ENCODE peak calls at places on chromosomes 2 and 18, in nine cellular contexts. D, I, A, K, V, G, J, Z and R are unnamed samples.

GRCh38 chr2:207135801-207136457 is 29.8 kb downstream of the KLF7 start:
- DNase-seq in D (no peak), I (no peak), A (no peak), K (no peak), V (no peak), G (no peak), J (no peak), Z (no peak), R (no peak)

GRCh38 chr2:201235865-201236811 is 24.2 kb upstream of the CASP8 start:
- DNase-seq in D (peak), I (peak), A (peak), K (peak), V (no peak), G (peak), J (peak), Z (peak), R (peak)

GRCh38 chr2:166344286-166345113 is 31.2 kb downstream of the SCN9A start:
- DNase-seq in D (no peak), I (no peak), A (peak), K (no peak), V (no peak), G (no peak), J (peak), Z (peak), R (no peak)

GRCh38 chr2:219832904-219833303 is 205.5 kb downstream of the SLC4A3 start:
- DNase-seq in D (no peak), I (no peak), A (no peak), K (no peak), V (no peak), G (no peak), J (no peak), Z (no peak), R (no peak)

GRCh38 chr2:182666674-182667320 is 49.3 kb upstream of the DNAJC10 start:
- DNase-seq in D (no peak), I (no peak), A (no peak), K (peak), V (no peak), G (no peak), J (no peak), Z (peak), R (no peak)

GRCh38 chr2:85397925-85398331 is 12.2 kb downstream of the CAPG start:
- DNase-seq in D (no peak), I (no peak), A (no peak), K (no peak), V (no peak), G (no peak), J (no peak), Z (no peak), R (no peak)

GRCh38 chr2:197847666-197848401 is 43.4 kb downstream of the PLCL1 start:
- DNase-seq in D (no peak), I (no peak), A (no peak), K (no peak), V (no peak), G (no peak), J (no peak), Z (no peak), R (no peak)

GRCh38 chr2:171957061-171957460 is 34.8 kb downstream of the HAT1 start:
- DNase-seq in D (no peak), I (no peak), A (no peak), K (peak), V (no peak), G (no peak), J (peak), Z (no peak), R (no peak)

GRCh38 chr2:27262379-27263286 is at the start of gene SLC30A3:
- DNase-seq in D (peak), I (peak), A (no peak), K (no peak), V (peak), G (peak), J (no peak), Z (no peak), R (peak)

GRCh38 chr2:113964436-113964835 is 74.5 kb downstream of the ACTR3 start:
- DNase-seq in D (no peak), I (no peak), A (no peak), K (no peak), V (no peak), G (no peak), J (no peak), Z (no peak), R (no peak)

GRCh38 chr2:239957681-239958181 is 67.4 kb downstream of the NDUFA10 start:
- DNase-seq in D (no peak), I (no peak), A (no peak), K (no peak), V (no peak), G (no peak), J (no peak), Z (no peak), R (no peak)

GRCh38 chr18:22432672-22433137 is 15.0 kb upstream of the CTAGE1 start:
- DNase-seq in D (no peak), I (no peak), A (peak), K (peak), V (no peak), G (peak), J (peak), Z (peak), R (no peak)

GRCh38 chr18:45723921-45724320 is at the start of gene SLC14A1:
- DNase-seq in D (no peak), I (peak), A (no peak), K (no peak), V (no peak), G (no peak), J (no peak), Z (no peak), R (no peak)

GRCh38 chr18:13524054-13524453 is 202.3 kb downstream of the FAM210A start:
- DNase-seq in D (no peak), I (peak), A (no peak), K (no peak), V (no peak), G (no peak), J (no peak), Z (no peak), R (no peak)

GRCh38 chr18:7221424-7222155 is 9.3 kb upstream of the LRRC30 start:
- DNase-seq in D (no peak), I (peak), A (peak), K (peak), V (no peak), G (no peak), J (peak), Z (peak), R (peak)

GRCh38 chr2:239003933-239004636 is 156.2 kb downstream of the TWIST2 start:
- DNase-seq in D (no peak), I (peak), A (no peak), K (no peak), V (no peak), G (no peak), J (no peak), Z (no peak), R (no peak)

GRCh38 chr18:56083097-56083865 is 495.3 kb upstream of the TCF4 start:
- DNase-seq in D (no peak), I (peak), A (peak), K (no peak), V (no peak), G (no peak), J (no peak), Z (peak), R (no peak)

GRCh38 chr18:13696961-13697360 is 29.4 kb downstream of the FAM210A start:
- DNase-seq in D (no peak), I (no peak), A (no peak), K (no peak), V (no peak), G (no peak), J (no peak), Z (peak), R (no peak)

GRCh38 chr2:143890799-143891198 is 629.1 kb downstream of the ZEB2 start:
- DNase-seq in D (no peak), I (no peak), A (no peak), K (no peak), V (no peak), G (no peak), J (no peak), Z (no peak), R (no peak)

GRCh38 chr2:148730085-148730484 is 85.5 kb downstream of the EPC2 start:
- DNase-seq in D (no peak), I (no peak), A (no peak), K (no peak), V (no peak), G (no peak), J (no peak), Z (peak), R (no peak)

GRCh38 chr2:207473203-207473865 is 56.4 kb upstream of the CREB1 start:
- DNase-seq in D (no peak), I (peak), A (peak), K (peak), V (no peak), G (no peak), J (peak), Z (peak), R (peak)

GRCh38 chr2:105934467-105934866 is 189.8 kb downstream of the NCK2 start:
- DNase-seq in D (no peak), I (no peak), A (no peak), K (no peak), V (no peak), G (peak), J (no peak), Z (no peak), R (peak)

GRCh38 chr2:34936089-34936488 is 1337.0 kb upstream of the FAM98A start:
- DNase-seq in D (no peak), I (no peak), A (no peak), K (no peak), V (no peak), G (no peak), J (no peak), Z (no peak), R (no peak)

GRCh38 chr18:13377496-13377895 is 158.9 kb downstream of the LDLRAD4 start:
- DNase-seq in D (no peak), I (peak), A (no peak), K (no peak), V (no peak), G (peak), J (no peak), Z (peak), R (no peak)

GRCh38 chr2:240423788-240424191 is 11.7 kb upstream of the GPC1 start:
- DNase-seq in D (peak), I (peak), A (no peak), K (no peak), V (no peak), G (no peak), J (no peak), Z (no peak), R (no peak)

GRCh38 chr2:222448806-222449205 is 24.5 kb downstream of the SGPP2 start:
- DNase-seq in D (no peak), I (no peak), A (peak), K (peak), V (no peak), G (no peak), J (no peak), Z (peak), R (no peak)

GRCh38 chr18:6624271-6624670 is 105.2 kb upstream of the ARHGAP28 start:
- DNase-seq in D (no peak), I (no peak), A (no peak), K (peak), V (no peak), G (no peak), J (peak), Z (peak), R (no peak)

GRCh38 chr18:8389391-8390340 is 219.6 kb upstream of the RAB12 start:
- DNase-seq in D (peak), I (peak), A (peak), K (peak), V (peak), G (no peak), J (peak), Z (peak), R (peak)

GRCh38 chr18:71321319-71321718 is 1032.5 kb downstream of the SOCS6 start:
- DNase-seq in D (no peak), I (no peak), A (no peak), K (no peak), V (no peak), G (no peak), J (no peak), Z (no peak), R (no peak)

GRCh38 chr2:110747522-110748488 is 15.4 kb downstream of the ACOXL start:
- DNase-seq in D (no peak), I (no peak), A (no peak), K (no peak), V (no peak), G (no peak), J (no peak), Z (no peak), R (no peak)

GRCh38 chr2:39547811-39548719 is 111.0 kb upstream of the MAP4K3 start:
- DNase-seq in D (no peak), I (no peak), A (no peak), K (peak), V (no peak), G (no peak), J (no peak), Z (peak), R (no peak)

GRCh38 chr18:52313213-52313612 is 26.8 kb upstream of the DCC start:
- DNase-seq in D (no peak), I (no peak), A (no peak), K (no peak), V (no peak), G (no peak), J (no peak), Z (no peak), R (no peak)

GRCh38 chr2:54763636-54764291 is 40.3 kb downstream of the EML6 start:
- DNase-seq in D (no peak), I (peak), A (no peak), K (peak), V (no peak), G (no peak), J (no peak), Z (no peak), R (no peak)

GRCh38 chr18:51110073-51110797 is 80.2 kb downstream of the SMAD4 start:
- DNase-seq in D (peak), I (peak), A (no peak), K (peak), V (peak), G (peak), J (no peak), Z (peak), R (peak)

GRCh38 chr2:113160962-113161361 is 12.8 kb upstream of the PSD4 start:
- DNase-seq in D (no peak), I (no peak), A (no peak), K (no peak), V (no peak), G (no peak), J (no peak), Z (no peak), R (no peak)

GRCh38 chr2:53740170-53740569 is 27.4 kb upstream of the CHAC2 start:
- DNase-seq in D (no peak), I (no peak), A (peak), K (peak), V (no peak), G (no peak), J (no peak), Z (peak), R (no peak)

GRCh38 chr18:61569176-61569892 is 236.1 kb downstream of the CDH20 start:
- DNase-seq in D (no peak), I (no peak), A (peak), K (peak), V (no peak), G (no peak), J (peak), Z (peak), R (no peak)

GRCh38 chr18:62755946-62756345 is 40.6 kb downstream of the PHLPP1 start:
- DNase-seq in D (no peak), I (no peak), A (no peak), K (no peak), V (no peak), G (no peak), J (no peak), Z (no peak), R (no peak)

DNA sequence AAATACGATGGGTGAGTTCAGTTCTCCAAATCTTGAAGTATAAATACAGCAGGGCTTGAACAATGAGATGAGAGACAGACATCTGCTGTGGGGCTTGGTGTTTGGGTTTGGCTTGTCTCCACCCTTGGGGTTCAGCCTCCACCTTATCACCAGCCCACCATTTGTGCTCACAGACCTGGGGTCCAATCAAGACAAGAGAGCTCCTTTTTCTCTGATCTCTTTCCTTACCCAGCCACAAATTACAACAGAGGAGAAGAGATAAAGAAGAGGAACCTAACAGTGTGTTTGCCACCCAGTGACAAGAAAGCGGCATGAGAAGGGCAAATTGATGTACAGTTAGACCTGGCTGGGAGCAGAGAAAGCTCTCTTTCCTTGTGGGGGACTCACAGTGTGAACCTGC is 204.5 kb upstream of the CXCR4 start:
- DNase-seq in D (no peak), I (no peak), A (no peak), K (no peak), V (no peak), G (no peak), J (no peak), Z (no peak), R (no peak)
- TF ChIP-seq CTCF in D (no peak), I (no peak), A (no peak), K (no peak), V (no peak), G (no peak), J (no peak), Z (no peak), R (no peak)

GRCh38 chr2:78465707-78466106 is 559.8 kb upstream of the REG3G start:
- DNase-seq in D (no peak), I (no peak), A (no peak), K (peak), V (no peak), G (no peak), J (no peak), Z (no peak), R (no peak)
- TF ChIP-seq CTCF in D (no peak), I (peak), A (no peak), K (no peak), V (no peak), G (no peak), J (no peak), Z (no peak), R (no peak)

GRCh38 chr2:63594622-63595021 is 5.9 kb downstream of the MDH1 start:
- DNase-seq in D (no peak), I (no peak), A (no peak), K (no peak), V (no peak), G (no peak), J (no peak), Z (no peak), R (no peak)
- TF ChIP-seq CTCF in D (no peak), I (peak), A (no peak), K (no peak), V (no peak), G (peak), J (no peak), Z (no peak), R (no peak)

DNA sequence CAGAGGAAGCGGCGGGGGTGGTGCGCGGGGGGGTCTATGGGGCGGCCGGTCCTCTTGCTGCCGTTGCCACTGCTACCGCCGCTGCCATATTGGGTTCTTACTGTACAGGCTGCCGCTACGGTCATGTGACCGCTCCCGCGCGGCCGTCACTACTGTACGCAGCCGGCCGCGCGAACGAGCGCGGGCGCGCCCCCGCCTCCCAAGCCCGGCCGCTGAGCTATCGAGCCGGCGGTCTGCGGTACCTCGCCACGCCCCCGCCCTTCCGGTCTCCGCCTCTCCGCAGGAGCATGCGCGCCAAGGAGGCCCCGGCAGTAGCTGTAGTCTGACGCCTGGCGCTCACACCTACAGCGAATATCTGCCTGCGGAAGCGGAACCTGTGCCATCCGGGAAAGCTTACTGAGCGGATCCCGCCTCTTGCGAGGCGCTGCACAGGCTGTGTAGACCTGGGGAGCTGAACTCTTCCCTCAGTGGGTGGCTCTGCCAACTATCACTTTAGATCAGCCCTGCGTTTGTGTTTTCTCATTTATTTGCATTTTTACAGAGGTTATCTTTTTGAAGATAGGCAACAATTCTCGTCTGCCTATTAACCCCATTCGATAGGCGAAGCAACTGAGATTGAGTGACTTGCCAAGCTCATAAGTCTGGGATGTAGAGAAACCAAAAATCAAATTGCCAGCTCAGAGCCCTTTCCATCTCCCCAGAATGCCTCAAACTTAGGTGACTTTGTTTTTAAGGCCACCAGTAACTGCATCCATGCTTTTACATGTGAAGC is at the start of gene ASXL2:
- DNase-seq in D (peak), I (peak), A (peak), K (peak), V (peak), G (peak), J (peak), Z (peak), R (peak)
- TF ChIP-seq CTCF in D (no peak), I (no peak), A (no peak), K (no peak), V (peak), G (peak), J (no peak), Z (peak), R (no peak)

GRCh38 chr2:69012310-69013122 is 463 bp upstream of the ANTXR1 start:
- DNase-seq in D (peak), I (no peak), A (peak), K (peak), V (peak), G (peak), J (no peak), Z (peak), R (peak)
- TF ChIP-seq CTCF in D (peak), I (peak), A (peak), K (peak), V (peak), G (peak), J (peak), Z (peak), R (peak)

DNA sequence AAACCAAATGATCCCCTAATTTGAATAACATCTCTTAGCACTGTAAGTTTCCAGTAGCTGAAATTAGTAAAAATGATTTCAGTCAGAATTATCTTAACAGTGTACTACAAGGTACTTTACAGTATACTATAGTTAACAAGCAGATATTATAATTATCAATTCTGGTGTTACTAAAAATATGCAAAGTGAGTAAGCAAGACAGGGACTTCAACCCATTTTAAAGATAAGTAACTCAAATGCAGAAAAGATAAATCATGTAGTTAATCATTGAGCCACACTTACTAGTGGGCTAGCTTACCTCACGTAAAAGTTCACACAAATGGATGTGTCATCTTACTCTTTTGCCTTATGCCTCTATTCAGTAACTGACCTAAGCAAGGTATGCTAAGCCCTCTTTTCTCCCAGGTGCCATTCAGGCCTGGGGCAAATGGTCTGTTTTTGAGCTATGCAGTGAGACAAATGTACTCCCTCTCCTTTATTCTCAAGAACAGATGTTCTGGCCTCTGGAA is 101.0 kb downstream of the NBAS start:
- DNase-seq in D (no peak), I (no peak), A (no peak), K (no peak), V (no peak), G (no peak), J (no peak), Z (no peak), R (no peak)
- TF ChIP-seq CTCF in D (no peak), I (no peak), A (no peak), K (no peak), V (no peak), G (no peak), J (no peak), Z (no peak), R (no peak)

DNA sequence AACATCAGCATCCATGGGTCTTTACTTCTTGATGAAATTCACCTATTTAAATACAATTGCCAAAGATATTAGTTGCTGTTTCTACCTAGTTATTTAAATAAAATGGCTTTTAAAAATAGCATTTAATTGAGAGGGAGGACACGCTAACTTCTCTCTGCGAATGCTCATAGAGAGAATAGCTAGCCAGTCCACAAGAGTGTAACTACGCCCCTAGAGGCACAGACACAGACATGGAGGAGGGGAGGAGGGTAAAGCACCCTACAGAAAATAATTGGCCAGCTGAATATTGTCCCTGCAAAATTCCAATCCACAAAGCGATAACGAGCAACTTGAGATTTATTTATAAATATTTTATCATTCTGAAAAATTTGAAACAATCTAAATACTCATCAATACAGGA is 97.0 kb upstream of the PAPOLG start:
- DNase-seq in D (no peak), I (no peak), A (no peak), K (no peak), V (no peak), G (no peak), J (no peak), Z (no peak), R (no peak)
- TF ChIP-seq CTCF in D (no peak), I (peak), A (no peak), K (no peak), V (no peak), G (no peak), J (peak), Z (peak), R (no peak)